ENCODE peak calls at places on chromosomes 11 and 22, in five cellular contexts. One of them, this sample, is unnamed.

GRCh38 chr11:101003468-101003867 is 126.1 kb downstream of the PGR start:
- DNase-seq in stimulated activated CD8-positive, alpha-beta memory T cell treated with anti-CD3 and anti-CD28 coated beads, Interleukin-4, amount 100 ng/mL, for 4 hours: no peak
- DNase-seq in KG1: no peak
- DNase-seq in activated naive CD8-positive, alpha-beta T cell treated with anti-CD3 and anti-CD28 coated beads, Interleukin-2, amount 10 ng/mL, durations not matched to agents 7 days and 5 days: no peak
- DNase-seq in iris pigment epithelial cell: no peak
- DNase-seq in this sample: no peak

GRCh38 chr11:114348200-114349191 is 51.8 kb downstream of the C11orf71 start:
- DNase-seq in stimulated activated CD8-positive, alpha-beta memory T cell treated with anti-CD3 and anti-CD28 coated beads, Interleukin-4, amount 100 ng/mL, for 4 hours: no peak
- DNase-seq in KG1: peak; percentile 49
- DNase-seq in activated naive CD8-positive, alpha-beta T cell treated with anti-CD3 and anti-CD28 coated beads, Interleukin-2, amount 10 ng/mL, durations not matched to agents 7 days and 5 days: no peak
- DNase-seq in iris pigment epithelial cell: peak; percentile 77
- DNase-seq in this sample: no peak

GRCh38 chr11:108148549-108148948 is 27.2 kb downstream of the ACAT1 start:
- DNase-seq in stimulated activated CD8-positive, alpha-beta memory T cell treated with anti-CD3 and anti-CD28 coated beads, Interleukin-4, amount 100 ng/mL, for 4 hours: no peak
- DNase-seq in KG1: no peak
- DNase-seq in activated naive CD8-positive, alpha-beta T cell treated with anti-CD3 and anti-CD28 coated beads, Interleukin-2, amount 10 ng/mL, durations not matched to agents 7 days and 5 days: no peak
- DNase-seq in iris pigment epithelial cell: no peak
- DNase-seq in this sample: no peak

GRCh38 chr11:98589975-98590374 is 430.8 kb upstream of the CNTN5 start:
- DNase-seq in stimulated activated CD8-positive, alpha-beta memory T cell treated with anti-CD3 and anti-CD28 coated beads, Interleukin-4, amount 100 ng/mL, for 4 hours: no peak
- DNase-seq in KG1: peak; percentile 64
- DNase-seq in activated naive CD8-positive, alpha-beta T cell treated with anti-CD3 and anti-CD28 coated beads, Interleukin-2, amount 10 ng/mL, durations not matched to agents 7 days and 5 days: no peak
- DNase-seq in iris pigment epithelial cell: no peak
- DNase-seq in this sample: no peak

GRCh38 chr22:31509041-31509440 is 12.7 kb downstream of the SFI1 start:
- DNase-seq in stimulated activated CD8-positive, alpha-beta memory T cell treated with anti-CD3 and anti-CD28 coated beads, Interleukin-4, amount 100 ng/mL, for 4 hours: no peak
- DNase-seq in KG1: no peak
- DNase-seq in activated naive CD8-positive, alpha-beta T cell treated with anti-CD3 and anti-CD28 coated beads, Interleukin-2, amount 10 ng/mL, durations not matched to agents 7 days and 5 days: no peak
- DNase-seq in iris pigment epithelial cell: peak; percentile 39
- DNase-seq in this sample: no peak

GRCh38 chr11:100810666-100811065 is 123.6 kb downstream of the ARHGAP42 start:
- DNase-seq in stimulated activated CD8-positive, alpha-beta memory T cell treated with anti-CD3 and anti-CD28 coated beads, Interleukin-4, amount 100 ng/mL, for 4 hours: no peak
- DNase-seq in KG1: no peak
- DNase-seq in activated naive CD8-positive, alpha-beta T cell treated with anti-CD3 and anti-CD28 coated beads, Interleukin-2, amount 10 ng/mL, durations not matched to agents 7 days and 5 days: no peak
- DNase-seq in iris pigment epithelial cell: no peak
- DNase-seq in this sample: no peak

GRCh38 chr11:26649884-26650283 is 72.0 kb downstream of the SLC5A12 start:
- DNase-seq in stimulated activated CD8-positive, alpha-beta memory T cell treated with anti-CD3 and anti-CD28 coated beads, Interleukin-4, amount 100 ng/mL, for 4 hours: no peak
- DNase-seq in KG1: peak; percentile 2
- DNase-seq in activated naive CD8-positive, alpha-beta T cell treated with anti-CD3 and anti-CD28 coated beads, Interleukin-2, amount 10 ng/mL, durations not matched to agents 7 days and 5 days: no peak
- DNase-seq in iris pigment epithelial cell: peak; percentile 79
- DNase-seq in this sample: no peak

GRCh38 chr11:48093795-48094642 is 113.7 kb downstream of the PTPRJ start:
- DNase-seq in stimulated activated CD8-positive, alpha-beta memory T cell treated with anti-CD3 and anti-CD28 coated beads, Interleukin-4, amount 100 ng/mL, for 4 hours: no peak
- DNase-seq in KG1: no peak
- DNase-seq in activated naive CD8-positive, alpha-beta T cell treated with anti-CD3 and anti-CD28 coated beads, Interleukin-2, amount 10 ng/mL, durations not matched to agents 7 days and 5 days: no peak
- DNase-seq in iris pigment epithelial cell: no peak
- DNase-seq in this sample: no peak

GRCh38 chr11:95925011-95925410 is 1.1 kb upstream of the MTMR2 start:
- DNase-seq in stimulated activated CD8-positive, alpha-beta memory T cell treated with anti-CD3 and anti-CD28 coated beads, Interleukin-4, amount 100 ng/mL, for 4 hours: no peak
- DNase-seq in KG1: no peak
- DNase-seq in activated naive CD8-positive, alpha-beta T cell treated with anti-CD3 and anti-CD28 coated beads, Interleukin-2, amount 10 ng/mL, durations not matched to agents 7 days and 5 days: no peak
- DNase-seq in iris pigment epithelial cell: peak; percentile 66
- DNase-seq in this sample: no peak

GRCh38 chr11:86969258-86969657 is 14.1 kb upstream of the FZD4 start:
- DNase-seq in stimulated activated CD8-positive, alpha-beta memory T cell treated with anti-CD3 and anti-CD28 coated beads, Interleukin-4, amount 100 ng/mL, for 4 hours: no peak
- DNase-seq in KG1: no peak
- DNase-seq in activated naive CD8-positive, alpha-beta T cell treated with anti-CD3 and anti-CD28 coated beads, Interleukin-2, amount 10 ng/mL, durations not matched to agents 7 days and 5 days: no peak
- DNase-seq in iris pigment epithelial cell: peak; percentile 45
- DNase-seq in this sample: no peak

GRCh38 chr22:37690901-37691504 is 4.9 kb downstream of the NOL12 start:
- DNase-seq in stimulated activated CD8-positive, alpha-beta memory T cell treated with anti-CD3 and anti-CD28 coated beads, Interleukin-4, amount 100 ng/mL, for 4 hours: no peak
- DNase-seq in KG1: no peak
- DNase-seq in activated naive CD8-positive, alpha-beta T cell treated with anti-CD3 and anti-CD28 coated beads, Interleukin-2, amount 10 ng/mL, durations not matched to agents 7 days and 5 days: no peak
- DNase-seq in iris pigment epithelial cell: no peak
- DNase-seq in this sample: no peak

GRCh38 chr11:107757661-107758060 is 45.8 kb upstream of the SLN start:
- DNase-seq in stimulated activated CD8-positive, alpha-beta memory T cell treated with anti-CD3 and anti-CD28 coated beads, Interleukin-4, amount 100 ng/mL, for 4 hours: no peak
- DNase-seq in KG1: no peak
- DNase-seq in activated naive CD8-positive, alpha-beta T cell treated with anti-CD3 and anti-CD28 coated beads, Interleukin-2, amount 10 ng/mL, durations not matched to agents 7 days and 5 days: no peak
- DNase-seq in iris pigment epithelial cell: no peak
- DNase-seq in this sample: no peak

GRCh38 chr11:6319879-6320410 is 356 bp downstream of the CAVIN3 start:
- DNase-seq in stimulated activated CD8-positive, alpha-beta memory T cell treated with anti-CD3 and anti-CD28 coated beads, Interleukin-4, amount 100 ng/mL, for 4 hours: no peak
- DNase-seq in KG1: no peak
- DNase-seq in activated naive CD8-positive, alpha-beta T cell treated with anti-CD3 and anti-CD28 coated beads, Interleukin-2, amount 10 ng/mL, durations not matched to agents 7 days and 5 days: peak; percentile 61
- DNase-seq in iris pigment epithelial cell: peak; percentile 92
- DNase-seq in this sample: no peak

GRCh38 chr22:38572065-38572464 is 2.1 kb upstream of the DMC1 start:
- DNase-seq in stimulated activated CD8-positive, alpha-beta memory T cell treated with anti-CD3 and anti-CD28 coated beads, Interleukin-4, amount 100 ng/mL, for 4 hours: no peak
- DNase-seq in KG1: peak; percentile 19
- DNase-seq in activated naive CD8-positive, alpha-beta T cell treated with anti-CD3 and anti-CD28 coated beads, Interleukin-2, amount 10 ng/mL, durations not matched to agents 7 days and 5 days: no peak
- DNase-seq in iris pigment epithelial cell: peak; percentile 64
- DNase-seq in this sample: no peak

GRCh38 chr11:122179966-122180365 is 64.0 kb upstream of the BLID start:
- DNase-seq in stimulated activated CD8-positive, alpha-beta memory T cell treated with anti-CD3 and anti-CD28 coated beads, Interleukin-4, amount 100 ng/mL, for 4 hours: no peak
- DNase-seq in KG1: no peak
- DNase-seq in activated naive CD8-positive, alpha-beta T cell treated with anti-CD3 and anti-CD28 coated beads, Interleukin-2, amount 10 ng/mL, durations not matched to agents 7 days and 5 days: no peak
- DNase-seq in iris pigment epithelial cell: no peak
- DNase-seq in this sample: no peak

GRCh38 chr22:25023879-25024278 is 71.4 kb downstream of the KIAA1671 start:
- DNase-seq in stimulated activated CD8-positive, alpha-beta memory T cell treated with anti-CD3 and anti-CD28 coated beads, Interleukin-4, amount 100 ng/mL, for 4 hours: no peak
- DNase-seq in KG1: no peak
- DNase-seq in activated naive CD8-positive, alpha-beta T cell treated with anti-CD3 and anti-CD28 coated beads, Interleukin-2, amount 10 ng/mL, durations not matched to agents 7 days and 5 days: no peak
- DNase-seq in iris pigment epithelial cell: no peak
- DNase-seq in this sample: no peak